ENCODE peak calls at places on chromosomes 2 and 18, in four cellular contexts. One of them, this sample, is unnamed.

GRCh38 chr2:209368924-209369323 is 54.9 kb upstream of the MAP2 start:
- DNase-seq in thyroid gland: peak; percentile 86
- DNase-seq in ovary: no peak
- DNase-seq in aorta: peak; percentile 77
- DNase-seq in this sample: peak; percentile 38

GRCh38 chr2:190094471-190094870 is 31.9 kb upstream of the MSTN start:
- DNase-seq in thyroid gland: no peak
- DNase-seq in ovary: no peak
- DNase-seq in aorta: no peak
- DNase-seq in this sample: no peak

GRCh38 chr2:1973636-1974035 is 229.3 kb upstream of the PXDN start:
- DNase-seq in thyroid gland: no peak
- DNase-seq in ovary: no peak
- DNase-seq in aorta: no peak
- DNase-seq in this sample: no peak

GRCh38 chr2:48588745-48589144 is 28.9 kb upstream of the GTF2A1L start:
- DNase-seq in thyroid gland: no peak
- DNase-seq in ovary: no peak
- DNase-seq in aorta: no peak
- DNase-seq in this sample: no peak

GRCh38 chr18:29250843-29251242 is 1073.9 kb upstream of the CDH2 start:
- DNase-seq in thyroid gland: no peak
- DNase-seq in ovary: no peak
- DNase-seq in aorta: no peak
- DNase-seq in this sample: no peak

GRCh38 chr18:34219651-34220050 is 5.1 kb downstream of the NOL4 start:
- DNase-seq in thyroid gland: no peak
- DNase-seq in ovary: no peak
- DNase-seq in aorta: no peak
- DNase-seq in this sample: no peak

GRCh38 chr2:235669983-235670962 is 176.4 kb downstream of the AGAP1 start:
- DNase-seq in thyroid gland: peak; percentile 65
- DNase-seq in ovary: peak; percentile 63
- DNase-seq in aorta: peak; percentile 87
- DNase-seq in this sample: peak; percentile 72

GRCh38 chr18:4230450-4231168 is 224.5 kb downstream of the DLGAP1 start:
- DNase-seq in thyroid gland: no peak
- DNase-seq in ovary: no peak
- DNase-seq in aorta: no peak
- DNase-seq in this sample: no peak

GRCh38 chr2:127145255-127145899 is 38.4 kb upstream of the BIN1 start:
- DNase-seq in thyroid gland: no peak
- DNase-seq in ovary: no peak
- DNase-seq in aorta: no peak
- DNase-seq in this sample: no peak

GRCh38 chr18:6648581-6648980 is 80.9 kb upstream of the ARHGAP28 start:
- DNase-seq in thyroid gland: no peak
- DNase-seq in ovary: no peak
- DNase-seq in aorta: no peak
- DNase-seq in this sample: no peak
- H3K4me1 ChIP-seq in thyroid gland: no peaks in the 10 kb centered on the region
- H3K4me1 ChIP-seq in ovary: no peaks in the 10 kb centered on the region
- H3K4me1 ChIP-seq in aorta: no peaks in the 10 kb centered on the region
- H3K4me1 ChIP-seq in this sample: no peaks in the 10 kb centered on the region

GRCh38 chr18:55266981-55267380 is 307.7 kb upstream of the CCDC68 start:
- DNase-seq in thyroid gland: no peak
- DNase-seq in ovary: no peak
- DNase-seq in aorta: no peak
- DNase-seq in this sample: no peak

GRCh38 chr18:55265916-55266488 is 306.7 kb upstream of the CCDC68 start:
- DNase-seq in thyroid gland: no peak
- DNase-seq in ovary: no peak
- DNase-seq in aorta: no peak
- DNase-seq in this sample: no peak

GRCh38 chr18:55264108-55264507 is 304.8 kb upstream of the CCDC68 start:
- DNase-seq in thyroid gland: peak; percentile 41
- DNase-seq in ovary: no peak
- DNase-seq in aorta: no peak
- DNase-seq in this sample: no peak

GRCh38 chr18:55268146-55268545 is 308.9 kb upstream of the CCDC68 start:
- DNase-seq in thyroid gland: no peak
- DNase-seq in ovary: no peak
- DNase-seq in aorta: no peak
- DNase-seq in this sample: no peak

GRCh38 chr18:55265130-55265675 is 305.9 kb upstream of the CCDC68 start:
- DNase-seq in thyroid gland: no peak
- DNase-seq in ovary: no peak
- DNase-seq in aorta: no peak
- DNase-seq in this sample: no peak
- H3K36me3 ChIP-seq in thyroid gland: no peaks in the 10 kb centered on the region
- H3K36me3 ChIP-seq in ovary: no peaks in the 10 kb centered on the region
- H3K36me3 ChIP-seq in aorta: peaks cover 9% of the 10 kb centered on the region
- H3K36me3 ChIP-seq in this sample: peaks cover 92% of the 10 kb centered on the region

DNA sequence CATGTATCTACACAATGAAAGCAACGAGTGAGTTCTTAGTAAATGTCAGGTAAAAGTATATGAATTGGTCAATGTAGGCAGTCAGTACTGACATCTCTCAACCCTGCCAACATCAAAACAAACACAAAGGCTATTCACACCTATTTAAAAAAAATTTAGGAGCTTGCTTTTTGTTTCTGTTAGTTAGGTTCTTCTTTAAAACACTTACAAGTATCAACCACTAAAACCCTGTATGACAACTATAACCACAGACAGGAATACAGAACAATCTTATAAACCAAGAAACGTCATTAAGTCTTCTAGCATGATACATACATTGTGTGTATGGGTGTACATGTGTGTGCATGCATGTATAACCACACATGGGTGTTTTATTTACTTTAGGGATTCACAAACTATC is 131.0 kb downstream of the TCF4 start:
- DNase-seq in thyroid gland: no peak
- DNase-seq in ovary: no peak
- DNase-seq in aorta: no peak
- DNase-seq in this sample: no peak
- H3K4me1 ChIP-seq in thyroid gland: peaks cover 6% of the 10 kb centered on the region
- H3K4me1 ChIP-seq in ovary: no peaks in the 10 kb centered on the region
- H3K4me1 ChIP-seq in aorta: no peaks in the 10 kb centered on the region
- H3K4me1 ChIP-seq in this sample: peaks cover 15% of the 10 kb centered on the region

DNA sequence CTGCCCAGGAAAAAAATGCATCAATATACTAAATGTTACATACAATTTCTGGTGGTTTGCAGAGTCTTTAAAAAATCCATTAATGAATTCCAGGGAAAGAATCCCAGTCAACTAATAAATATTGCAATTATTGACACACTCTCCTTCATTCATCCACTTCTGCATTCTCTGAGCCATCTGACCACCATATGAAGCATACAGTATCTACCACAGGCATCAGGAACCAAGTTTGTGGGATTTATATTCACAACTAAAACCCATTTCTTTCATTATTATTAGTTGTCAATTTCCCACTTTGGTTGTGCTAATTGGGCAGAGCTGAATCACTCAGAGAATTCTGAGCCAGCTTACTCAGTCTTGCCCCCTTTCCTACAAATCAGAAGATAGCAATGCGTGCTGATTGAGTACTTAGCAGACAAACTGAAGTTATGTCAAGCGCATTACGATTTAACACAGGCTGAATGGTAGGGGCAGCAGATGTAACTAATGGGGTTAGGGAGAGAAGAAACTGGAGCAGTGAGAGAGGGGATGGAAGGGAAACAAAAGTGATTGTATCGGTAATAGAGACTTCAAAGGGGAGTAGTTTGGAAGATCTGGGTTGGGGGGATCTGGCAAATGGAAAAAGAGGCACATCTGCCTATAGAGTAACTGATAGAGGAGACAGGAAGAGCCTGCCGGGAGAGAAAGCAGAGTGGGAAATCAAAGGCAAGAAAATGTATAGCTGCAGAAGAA is 52.3 kb downstream of the ZEB2 start:
- DNase-seq in thyroid gland: no peak
- DNase-seq in ovary: no peak
- DNase-seq in aorta: no peak
- DNase-seq in this sample: no peak
- H3K36me3 ChIP-seq in thyroid gland: no peaks in the 10 kb centered on the region
- H3K36me3 ChIP-seq in ovary: no peaks in the 10 kb centered on the region
- H3K36me3 ChIP-seq in aorta: no peaks in the 10 kb centered on the region
- H3K36me3 ChIP-seq in this sample: no peaks in the 10 kb centered on the region

GRCh38 chr2:224165901-224166319 is 126.8 kb upstream of the SERPINE2 start:
- DNase-seq in thyroid gland: no peak
- DNase-seq in ovary: no peak
- DNase-seq in aorta: no peak
- DNase-seq in this sample: no peak
- H3K4me1 ChIP-seq in thyroid gland: no peaks in the 10 kb centered on the region
- H3K4me1 ChIP-seq in ovary: peaks cover 3% of the 10 kb centered on the region
- H3K4me1 ChIP-seq in aorta: no peaks in the 10 kb centered on the region
- H3K4me1 ChIP-seq in this sample: no peaks in the 10 kb centered on the region

DNA sequence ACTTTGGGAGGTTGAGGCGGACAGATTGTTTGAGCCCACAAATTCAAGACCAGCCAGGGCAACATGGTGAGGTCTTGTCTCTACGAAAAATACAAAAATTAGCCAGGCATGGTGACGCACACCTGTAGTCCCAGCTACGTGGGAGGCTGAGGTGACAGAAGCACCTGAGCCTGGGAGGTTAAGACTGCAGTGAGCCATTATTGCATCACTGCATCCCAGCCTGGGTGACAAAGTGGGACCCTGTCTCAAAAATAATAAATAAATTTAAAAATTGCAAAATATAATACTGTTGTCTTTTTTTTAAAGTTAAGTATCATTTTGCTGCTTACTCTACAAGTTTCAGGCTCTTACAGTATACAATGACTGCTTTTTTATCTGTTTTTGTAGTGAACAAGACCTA is 4.0 kb upstream of the ANKRD12 start:
- DNase-seq in thyroid gland: no peak
- DNase-seq in ovary: no peak
- DNase-seq in aorta: no peak
- DNase-seq in this sample: no peak
- H3K36me3 ChIP-seq in thyroid gland: peaks cover 22% of the 10 kb centered on the region
- H3K36me3 ChIP-seq in ovary: no peaks in the 10 kb centered on the region
- H3K36me3 ChIP-seq in aorta: peaks cover 4% of the 10 kb centered on the region
- H3K36me3 ChIP-seq in this sample: peaks cover 30% of the 10 kb centered on the region

GRCh38 chr2:9219027-9219445 is 12.4 kb downstream of the ASAP2 start:
- DNase-seq in thyroid gland: no peak
- DNase-seq in ovary: no peak
- DNase-seq in aorta: no peak
- DNase-seq in this sample: no peak

GRCh38 chr2:9221223-9221622 is 14.6 kb downstream of the ASAP2 start:
- DNase-seq in thyroid gland: peak; percentile 45
- DNase-seq in ovary: no peak
- DNase-seq in aorta: no peak
- DNase-seq in this sample: no peak

GRCh38 chr2:9220201-9220600 is 13.6 kb downstream of the ASAP2 start:
- DNase-seq in thyroid gland: no peak
- DNase-seq in ovary: no peak
- DNase-seq in aorta: no peak
- DNase-seq in this sample: no peak

GRCh38 chr2:9215680-9216079 is 9.1 kb downstream of the ASAP2 start:
- DNase-seq in thyroid gland: no peak
- DNase-seq in ovary: no peak
- DNase-seq in aorta: no peak
- DNase-seq in this sample: no peak

DNA sequence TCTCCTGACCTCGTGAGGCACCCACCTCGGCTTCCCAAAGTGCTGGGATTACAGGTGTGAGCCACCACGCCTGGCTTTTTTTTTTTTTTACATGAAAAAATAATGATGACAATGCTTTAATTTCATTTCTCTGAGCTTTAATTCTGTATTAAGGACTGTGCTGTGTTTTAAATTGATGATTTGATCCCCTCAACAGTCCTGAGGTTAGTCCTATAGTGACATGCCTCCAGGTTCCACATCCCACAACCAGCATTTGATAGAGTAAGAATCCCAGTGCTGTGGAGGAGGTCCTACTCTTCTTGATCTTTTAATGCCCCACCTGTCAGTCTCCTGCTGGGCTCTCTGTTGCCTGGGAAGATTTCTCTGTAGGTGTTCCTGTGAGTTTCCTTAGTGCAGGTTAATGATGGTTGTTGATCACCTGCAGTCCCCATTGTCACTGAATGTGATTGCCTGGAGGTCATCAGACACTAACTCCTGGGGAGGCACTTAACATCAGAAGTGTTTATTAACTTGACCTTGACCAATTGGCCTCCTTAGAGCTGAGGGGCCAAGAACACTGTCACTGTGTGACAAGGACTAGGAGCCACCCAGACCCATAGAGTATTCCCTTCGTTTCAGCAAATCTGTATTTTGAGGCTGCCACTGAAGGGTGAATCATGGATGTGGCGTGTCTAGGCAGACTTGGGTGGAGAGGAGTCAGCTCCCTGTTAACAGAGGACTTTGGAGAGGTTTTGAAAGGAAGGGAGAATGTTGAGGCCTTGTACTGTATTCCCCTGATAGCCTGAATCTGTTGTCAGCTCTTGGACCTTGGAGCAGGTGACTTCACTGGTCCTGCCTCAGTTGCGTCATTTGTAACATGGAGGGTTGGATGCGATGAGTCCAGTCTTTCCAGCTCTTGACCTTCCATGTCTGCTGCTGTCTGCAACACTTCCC is 11.5 kb downstream of the ASAP2 start:
- DNase-seq in thyroid gland: no peak
- DNase-seq in ovary: no peak
- DNase-seq in aorta: no peak
- DNase-seq in this sample: no peak
- H3K4me1 ChIP-seq in thyroid gland: peaks cover 49% of the 10 kb centered on the region
- H3K4me1 ChIP-seq in ovary: peaks cover 14% of the 10 kb centered on the region
- H3K4me1 ChIP-seq in aorta: peaks cover 14% of the 10 kb centered on the region
- H3K4me1 ChIP-seq in this sample: peaks cover 56% of the 10 kb centered on the region

GRCh38 chr2:28944535-28944934 is 36.6 kb upstream of the TOGARAM2 start:
- DNase-seq in thyroid gland: no peak
- DNase-seq in ovary: no peak
- DNase-seq in aorta: no peak
- DNase-seq in this sample: no peak
- H3K36me3 ChIP-seq in thyroid gland: peaks cover 49% of the 10 kb centered on the region
- H3K36me3 ChIP-seq in ovary: no peaks in the 10 kb centered on the region
- H3K36me3 ChIP-seq in aorta: peaks cover 9% of the 10 kb centered on the region
- H3K36me3 ChIP-seq in this sample: peaks cover 62% of the 10 kb centered on the region

GRCh38 chr2:237732070-237732469 is 66.5 kb upstream of the RBM44 start:
- DNase-seq in thyroid gland: no peak
- DNase-seq in ovary: no peak
- DNase-seq in aorta: no peak
- DNase-seq in this sample: no peak
- H3K4me1 ChIP-seq in thyroid gland: peaks cover 67% of the 10 kb centered on the region
- H3K4me1 ChIP-seq in ovary: peaks cover 9% of the 10 kb centered on the region
- H3K4me1 ChIP-seq in aorta: no peaks in the 10 kb centered on the region
- H3K4me1 ChIP-seq in this sample: peaks cover 98% of the 10 kb centered on the region